ENCODE peak calls at places on chromosome 21, in six cellular contexts. V, B, Y, Z, S and G are unnamed samples.

GRCh38 chr21:44732263-44732662 is 20.9 kb upstream of the TSPEAR start:
- DNase-seq in B (peak; percentile 24), Z (no peak), S (no peak), V (peak; percentile 21), Y (no peak), G (no peak)

GRCh38 chr21:26794597-26795397 is 50.4 kb downstream of the ADAMTS1 start:
- DNase-seq in S (no peak), V (no peak), Y (no peak), B (no peak), Z (peak; percentile 30), G (no peak)

GRCh38 chr21:43313221-43313938 is 113.6 kb downstream of the SIK1 start:
- DNase-seq in V (no peak), B (no peak), S (no peak), Z (no peak), Y (no peak), G (no peak)

GRCh38 chr21:44279621-44280260 is 5.9 kb upstream of the AIRE start:
- DNase-seq in S (no peak), Y (no peak), V (no peak), B (no peak), Z (no peak), G (no peak)

GRCh38 chr21:45252448-45252925 is 35.2 kb downstream of the POFUT2 start:
- DNase-seq in Z (no peak), Y (no peak), V (peak; percentile 16), B (no peak), S (no peak), G (no peak)

GRCh38 chr21:45209046-45209445 is 78.6 kb downstream of the POFUT2 start:
- DNase-seq in Z (peak; percentile 87), S (peak; percentile 88), B (no peak), Y (no peak), V (no peak), G (no peak)

GRCh38 chr21:44941567-44941966 is 1.7 kb downstream of the SLX9 start:
- DNase-seq in Z (no peak), S (no peak), Y (no peak), B (no peak), V (no peak), G (no peak)

GRCh38 chr21:37614351-37614875 is 247.8 kb downstream of the DYRK1A start:
- DNase-seq in Y (no peak), S (no peak), V (no peak), Z (no peak), B (no peak), G (no peak)

DNA sequence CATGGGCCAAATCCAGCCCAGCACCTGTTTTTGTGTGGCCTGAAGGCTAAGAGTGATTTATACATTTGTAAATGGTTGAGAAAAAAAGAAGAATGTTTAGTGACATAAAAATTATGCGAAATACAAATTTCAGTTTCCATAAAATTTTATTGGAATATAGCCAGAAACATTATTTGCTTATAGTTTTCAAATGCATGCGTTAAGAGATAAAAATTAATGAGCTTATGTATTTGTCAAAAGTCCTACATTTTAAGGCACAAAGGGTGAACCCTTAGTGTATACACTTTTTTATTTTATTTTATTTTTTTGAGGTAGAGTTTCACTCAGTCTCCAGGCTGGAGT is 2.1 kb downstream of the MORC3 start:
- DNase-seq in B (no peak), S (no peak), Y (no peak), V (no peak), Z (no peak), G (no peak)
- H4K91ac ChIP-seq in B (no peak overlapping the region), S (no peak overlapping the region), Y (no peak overlapping the region), V (no peak overlapping the region), Z (peak overlapping the region; percentile 7), G (no peak overlapping the region)

GRCh38 chr21:17390575-17390974 is 122.3 kb upstream of the CXADR start:
- DNase-seq in Z (peak; percentile 47), Y (no peak), V (no peak), S (no peak), B (no peak), G (no peak)

GRCh38 chr21:17387030-17387617 is 125.7 kb upstream of the CXADR start:
- DNase-seq in Z (peak; percentile 59), V (no peak), Y (peak; percentile 61), S (peak; percentile 58), B (no peak), G (peak; percentile 17)

GRCh38 chr21:17389311-17389710 is 123.5 kb upstream of the CXADR start:
- DNase-seq in B (no peak), Z (no peak), Y (no peak), V (no peak), S (no peak), G (no peak)

GRCh38 chr21:17388226-17388625 is 124.6 kb upstream of the CXADR start:
- DNase-seq in V (no peak), Z (no peak), S (no peak), B (no peak), Y (no peak), G (no peak)

DNA sequence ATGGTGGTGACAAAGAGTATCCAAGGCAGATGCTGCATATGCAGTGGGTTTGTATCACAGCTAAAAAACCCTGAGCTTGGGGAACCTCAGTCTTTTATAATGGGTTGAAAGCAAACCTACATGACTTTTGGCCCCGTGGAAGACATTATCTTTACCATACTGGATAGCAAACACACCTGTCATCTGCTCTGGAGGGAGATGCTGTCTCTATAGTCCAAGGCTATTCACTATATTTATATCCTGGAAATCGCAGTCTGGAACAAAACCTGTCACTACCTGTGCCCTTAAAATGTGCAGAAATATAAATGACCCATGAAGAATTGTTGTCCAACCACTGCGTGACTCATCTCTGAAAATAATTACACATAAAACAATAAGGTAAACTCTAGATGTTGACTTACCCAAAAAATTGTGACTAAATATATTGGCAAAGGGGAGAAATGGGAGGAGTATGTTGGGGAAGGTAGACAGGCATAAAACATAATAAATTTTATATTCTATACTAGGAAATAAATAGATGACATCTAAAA is 121.0 kb upstream of the CXADR start:
- DNase-seq in B (no peak), V (no peak), Y (no peak), Z (no peak), S (no peak), G (no peak)
- H2BK5ac ChIP-seq in B (no peak overlapping the region), V (no peak overlapping the region), Y (no peak overlapping the region), Z (no peak overlapping the region), S (no peak overlapping the region), G (no peak overlapping the region)

GRCh38 chr21:15026370-15026769 is 38.4 kb downstream of the NRIP1 start:
- DNase-seq in Z (no peak), S (no peak), B (no peak), Y (no peak), V (no peak), G (no peak)

GRCh38 chr21:15028186-15028585 is 36.6 kb downstream of the NRIP1 start:
- DNase-seq in Z (no peak), V (no peak), S (no peak), Y (no peak), B (no peak), G (no peak)

GRCh38 chr21:15029077-15029476 is 35.7 kb downstream of the NRIP1 start:
- DNase-seq in Y (no peak), B (no peak), S (no peak), Z (no peak), V (no peak), G (no peak)

GRCh38 chr21:15023782-15024181 is 41.0 kb downstream of the NRIP1 start:
- DNase-seq in Y (no peak), V (no peak), S (peak; percentile 33), B (no peak), Z (peak; percentile 70), G (no peak)

GRCh38 chr21:15027056-15027455 is 37.7 kb downstream of the NRIP1 start:
- DNase-seq in S (no peak), Y (no peak), B (no peak), V (no peak), Z (no peak), G (no peak)
- H3K14ac ChIP-seq in S (no peak overlapping the region), Y (no peak overlapping the region), B (no peak overlapping the region), V (no peak overlapping the region), Z (no peak overlapping the region), G (no peak overlapping the region)

DNA sequence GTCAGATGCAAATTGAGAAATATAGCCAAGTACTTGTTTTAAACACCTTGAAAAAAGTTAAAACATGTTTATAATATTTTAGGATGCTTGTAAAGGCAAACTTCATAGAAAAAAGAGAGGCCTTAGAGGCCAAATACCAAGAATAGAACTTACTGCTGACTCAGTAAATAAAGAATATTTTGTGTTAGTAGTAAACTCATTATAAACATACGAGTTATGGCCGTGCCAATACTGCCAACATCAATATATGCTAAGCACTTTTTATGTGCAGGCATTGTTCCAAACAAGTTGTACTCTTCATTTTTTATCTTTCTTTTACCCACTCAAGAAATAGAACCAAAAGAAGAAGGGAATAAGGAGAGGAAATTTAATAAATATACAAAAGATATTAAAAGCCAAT is 705.9 kb upstream of the NCAM2 start:
- DNase-seq in Z (no peak), Y (no peak), V (no peak), S (no peak), B (no peak), G (no peak)
- H4K91ac ChIP-seq in Z (no peak overlapping the region), Y (no peak overlapping the region), V (no peak overlapping the region), S (no peak overlapping the region), B (no peak overlapping the region), G (no peak overlapping the region)

DNA sequence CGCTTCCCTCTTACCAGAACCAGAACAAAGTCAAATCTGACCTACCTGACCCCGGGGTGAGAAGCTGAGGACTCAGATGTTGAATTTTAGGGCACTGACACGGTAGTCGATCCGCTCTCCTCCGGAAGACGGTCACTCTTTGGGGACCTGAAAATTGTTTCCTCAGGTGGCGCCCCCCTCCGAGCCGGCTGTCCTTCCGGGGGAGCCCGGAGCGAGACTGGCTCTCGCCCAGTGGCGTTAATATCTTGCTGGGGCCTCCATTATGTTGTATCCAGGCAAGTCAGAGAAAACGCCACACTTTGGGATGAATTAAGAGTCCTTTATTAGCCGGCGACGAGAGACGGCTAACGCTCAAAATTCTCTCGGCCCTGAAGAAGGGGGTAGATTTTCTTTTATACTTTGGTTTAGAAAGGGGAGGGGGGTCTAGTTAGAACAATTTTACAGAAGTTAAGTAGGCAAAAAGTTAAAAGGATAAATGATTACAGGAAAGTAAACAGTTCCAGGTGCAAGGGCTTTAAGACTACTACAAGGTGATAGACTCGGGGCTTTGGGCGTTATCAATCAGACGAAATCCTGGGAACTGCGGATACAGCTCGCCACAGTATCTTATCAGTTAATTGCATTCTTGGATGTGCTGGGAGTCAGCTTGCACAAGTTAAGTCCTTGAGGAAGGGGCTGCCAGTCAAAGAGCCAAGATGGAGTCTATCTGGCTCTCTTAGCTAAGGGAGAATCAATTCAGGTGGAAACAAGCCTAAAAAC is 269.5 kb downstream of the DSCAM start:
- DNase-seq in S (no peak), Y (no peak), Z (no peak), B (no peak), V (no peak), G (no peak)
- H2BK5ac ChIP-seq in S (no peak overlapping the region), Y (no peak overlapping the region), Z (no peak overlapping the region), B (no peak overlapping the region), V (no peak overlapping the region), G (no peak overlapping the region)